ENCODE peak calls at places on chromosomes 6 and 20, in ten cellular contexts. G is ascending aorta, R is HFFc6, W is endothelial cell of umbilical vein, O is pancreas, A is bronchial epithelial cell, F is GM23338, P is HFF-Myc, I is psoas muscle, Y is upper lobe of right lung. J is an unnamed sample.

GRCh38 chr6:39130691-39131090 is 15.7 kb upstream of the SAYSD1 start:
- DNase-seq in G (no peak), R (no peak), W (no peak), O (no peak), A (peak), F (no peak), P (no peak), I (no peak), Y (no peak), J (no peak)

GRCh38 chr20:57585466-57586213 is 24.7 kb downstream of the PCK1 start:
- DNase-seq in G (no peak), R (no peak), W (no peak), O (no peak), A (no peak), F (no peak), P (no peak), I (no peak), Y (no peak), J (no peak)

GRCh38 chr6:123497025-123497424 is 139.7 kb downstream of the TRDN start:
- DNase-seq in G (no peak), R (no peak), W (no peak), O (no peak), A (no peak), F (no peak), P (no peak), I (no peak), Y (no peak), J (no peak)

GRCh38 chr6:147080215-147080614 is 124.0 kb upstream of the STXBP5 start:
- DNase-seq in G (no peak), R (no peak), W (no peak), O (no peak), A (no peak), F (no peak), P (no peak), I (no peak), Y (no peak), J (no peak)

GRCh38 chr20:36848078-36848660 is 27.8 kb upstream of the TLDC2 start:
- DNase-seq in G (peak), R (peak), W (peak), O (no peak), A (no peak), F (no peak), P (no peak), I (peak), Y (no peak), J (no peak)

GRCh38 chr6:40160826-40161225 is 226.6 kb upstream of the MOCS1 start:
- DNase-seq in G (no peak), R (no peak), W (no peak), O (no peak), A (peak), F (no peak), P (no peak), I (no peak), Y (no peak), J (no peak)

GRCh38 chr20:20859510-20859909 is 147.1 kb upstream of the RALGAPA2 start:
- DNase-seq in G (no peak), R (no peak), W (no peak), O (no peak), A (no peak), F (no peak), P (no peak), I (no peak), Y (no peak), J (no peak)

GRCh38 chr20:44709797-44710196 is 5.4 kb upstream of the CCN5 start:
- DNase-seq in G (no peak), R (no peak), W (no peak), O (no peak), A (no peak), F (no peak), P (no peak), I (no peak), Y (no peak), J (no peak)

GRCh38 chr6:84763397-84764331 is 734 bp downstream of the TBX18 start:
- DNase-seq in G (peak), R (peak), W (peak), O (peak), A (peak), F (peak), P (peak), I (peak), Y (no peak), J (no peak)

GRCh38 chr20:31579245-31579644 is 25.8 kb upstream of the ID1 start:
- DNase-seq in G (no peak), R (no peak), W (no peak), O (no peak), A (no peak), F (no peak), P (no peak), I (no peak), Y (no peak), J (no peak)

GRCh38 chr6:78835817-78836216 is 31.5 kb upstream of the IRAK1BP1 start:
- DNase-seq in G (no peak), R (no peak), W (no peak), O (no peak), A (peak), F (no peak), P (no peak), I (no peak), Y (no peak), J (no peak)

GRCh38 chr20:64077876-64078551 is 1.3 kb downstream of the RGS19 start:
- DNase-seq in G (no peak), R (no peak), W (no peak), O (no peak), A (no peak), F (peak), P (no peak), I (no peak), Y (no peak), J (no peak)

GRCh38 chr6:41785689-41786450 is 1.6 kb upstream of the TOMM6 start:
- DNase-seq in G (no peak), R (no peak), W (no peak), O (peak), A (no peak), F (peak), P (no peak), I (peak), Y (no peak), J (no peak)

GRCh38 chr6:71043902-71044301 is 87.0 kb upstream of the B3GAT2 start:
- DNase-seq in G (no peak), R (no peak), W (no peak), O (no peak), A (peak), F (peak), P (no peak), I (no peak), Y (no peak), J (no peak)
- TF ChIP-seq CTCF in G (no peak), R (no peak), W (no peak), O (no peak), A (no peak), F (peak), P (peak), I (no peak), Y (no peak), J (no peak)

DNA sequence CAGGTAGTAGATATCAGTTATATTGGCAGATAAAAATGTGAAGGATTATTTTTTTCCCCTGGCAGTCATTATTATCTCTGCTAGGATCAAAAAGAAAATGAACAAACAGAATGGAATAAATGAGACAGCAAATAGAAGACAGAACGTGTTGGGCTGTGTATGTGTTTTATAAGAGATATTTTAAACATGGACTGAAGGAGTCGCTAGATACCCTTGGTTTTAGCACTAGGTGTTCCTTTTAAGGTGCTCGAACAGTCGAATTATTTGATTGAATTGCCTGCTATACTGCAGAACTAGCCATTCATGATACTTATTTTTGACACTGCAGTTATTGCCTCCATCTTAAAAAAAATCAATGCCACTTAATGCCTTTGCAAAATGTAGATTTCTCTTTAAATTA is 3.7 kb downstream of the GRIK2 start:
- DNase-seq in G (no peak), R (no peak), W (no peak), O (no peak), A (peak), F (peak), P (no peak), I (no peak), Y (no peak), J (no peak)
- TF ChIP-seq CTCF in G (no peak), R (peak), W (no peak), O (no peak), A (peak), F (peak), P (no peak), I (no peak), Y (no peak), J (no peak)

GRCh38 chr6:3259491-3259958 is 778 bp downstream of the PSMG4 start:
- DNase-seq in G (no peak), R (peak), W (peak), O (peak), A (peak), F (peak), P (no peak), I (peak), Y (peak), J (no peak)
- TF ChIP-seq CTCF in G (no peak), R (no peak), W (no peak), O (no peak), A (no peak), F (no peak), P (no peak), I (no peak), Y (no peak), J (no peak)

GRCh38 chr6:55443238-55444134 is 116.2 kb downstream of the GFRAL start:
- DNase-seq in G (no peak), R (no peak), W (no peak), O (no peak), A (no peak), F (no peak), P (no peak), I (no peak), Y (no peak), J (no peak)
- TF ChIP-seq CTCF in G (no peak), R (no peak), W (no peak), O (no peak), A (no peak), F (no peak), P (no peak), I (no peak), Y (no peak), J (no peak)

GRCh38 chr20:41018153-41018552 is 10.5 kb upstream of the TOP1 start:
- DNase-seq in G (peak), R (no peak), W (no peak), O (no peak), A (peak), F (no peak), P (no peak), I (no peak), Y (no peak), J (no peak)

GRCh38 chr20:41014557-41015088 is 14.0 kb upstream of the TOP1 start:
- DNase-seq in G (peak), R (no peak), W (peak), O (no peak), A (no peak), F (no peak), P (no peak), I (no peak), Y (no peak), J (no peak)

GRCh38 chr20:41011551-41012067 is 17.0 kb upstream of the TOP1 start:
- DNase-seq in G (peak), R (no peak), W (no peak), O (no peak), A (peak), F (no peak), P (no peak), I (no peak), Y (no peak), J (no peak)

DNA sequence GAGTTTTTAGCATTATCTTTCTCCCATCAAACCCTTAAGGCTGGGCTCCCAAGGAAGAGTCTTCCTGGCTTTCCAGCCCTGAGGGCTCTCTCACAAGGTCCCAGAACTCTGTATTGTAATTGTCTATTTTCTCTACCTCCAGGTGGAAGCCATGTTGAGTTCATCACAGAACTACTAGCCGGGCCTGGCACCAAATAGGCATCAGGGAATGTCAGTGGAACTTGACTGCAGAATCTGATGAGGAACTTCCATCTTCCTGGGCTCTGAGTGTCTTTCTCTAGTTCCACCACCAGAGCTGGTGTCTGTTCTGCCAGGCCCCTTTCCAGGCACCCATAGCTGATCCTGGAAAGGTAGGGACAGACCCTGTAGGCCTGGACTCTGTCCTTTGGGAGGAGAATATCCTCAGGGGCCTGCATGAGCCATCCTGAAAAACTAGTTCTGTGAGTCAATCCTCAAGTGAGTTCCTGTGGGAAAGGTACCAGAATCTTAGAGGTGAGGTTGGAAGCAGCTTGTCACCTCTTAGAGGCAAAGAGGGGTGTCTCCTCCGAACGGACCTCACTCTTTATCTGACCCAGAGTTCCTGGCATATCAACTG is 11.1 kb upstream of the TOP1 start:
- DNase-seq in G (peak), R (no peak), W (no peak), O (no peak), A (peak), F (no peak), P (no peak), I (no peak), Y (no peak), J (no peak)
- TF ChIP-seq CTCF in G (no peak), R (no peak), W (no peak), O (no peak), A (no peak), F (no peak), P (no peak), I (no peak), Y (no peak), J (no peak)

DNA sequence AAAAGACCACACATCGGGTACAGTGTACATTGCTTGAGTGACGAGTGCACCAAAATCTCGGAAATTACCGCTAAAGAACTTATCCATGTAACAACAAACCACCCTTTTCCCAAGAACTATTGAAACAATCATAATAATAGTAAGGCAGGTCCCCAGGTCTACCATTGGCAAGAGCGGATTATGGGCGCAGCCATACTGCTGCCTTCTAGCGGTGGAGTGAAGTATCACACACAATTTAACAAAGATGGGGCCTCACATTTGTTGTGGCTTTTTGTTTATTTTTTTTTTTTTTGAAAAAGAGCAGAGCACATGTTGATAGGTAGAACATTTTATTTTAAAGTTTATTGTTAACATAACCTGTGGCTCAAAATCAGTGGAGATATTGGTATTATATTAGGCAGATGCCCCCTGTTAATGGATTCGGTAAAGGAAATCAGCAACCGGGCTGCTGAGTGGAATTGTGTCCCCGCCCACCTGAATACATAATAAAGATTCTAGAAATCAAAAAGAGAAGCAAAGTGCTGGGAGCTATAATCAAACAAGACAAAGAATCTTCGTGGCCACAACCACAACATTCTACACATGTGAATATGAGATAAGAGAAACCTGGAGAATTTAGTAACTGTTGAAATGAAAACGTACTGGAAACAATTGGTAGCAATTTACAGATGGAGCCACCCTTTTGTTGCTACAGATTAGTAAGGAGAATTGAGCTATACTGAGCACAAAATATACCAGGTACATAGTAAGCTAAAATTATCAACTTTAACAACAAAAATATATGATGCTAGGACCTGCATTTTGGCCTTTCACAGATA is 94.2 kb upstream of the EXOC2 start:
- DNase-seq in G (no peak), R (no peak), W (peak), O (no peak), A (no peak), F (peak), P (no peak), I (no peak), Y (no peak), J (no peak)
- TF ChIP-seq CTCF in G (peak), R (peak), W (peak), O (peak), A (peak), F (peak), P (peak), I (peak), Y (peak), J (no peak)

DNA sequence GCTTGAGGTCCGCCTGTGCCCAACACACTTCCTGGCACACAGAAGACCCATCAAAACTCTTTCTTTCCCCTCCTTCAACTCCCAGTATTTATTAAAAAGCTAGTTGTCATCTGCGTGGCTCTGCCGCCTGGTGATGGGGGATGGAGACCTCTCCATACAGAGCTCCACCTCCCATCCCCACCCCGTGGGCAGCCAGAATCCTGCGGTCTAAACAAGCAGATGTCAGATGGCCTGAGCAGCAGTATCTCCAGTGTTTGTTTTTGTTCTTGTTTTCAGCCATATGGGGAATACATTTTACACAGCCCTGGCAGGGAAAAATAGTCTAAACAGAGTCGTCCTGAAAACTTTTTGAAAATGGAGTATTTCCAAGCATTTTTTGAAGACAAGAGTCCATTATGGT is 91.3 kb downstream of the TCP11 start:
- DNase-seq in G (no peak), R (no peak), W (no peak), O (no peak), A (no peak), F (no peak), P (peak), I (no peak), Y (no peak), J (no peak)
- TF ChIP-seq CTCF in G (no peak), R (no peak), W (no peak), O (no peak), A (no peak), F (no peak), P (no peak), I (no peak), Y (no peak), J (no peak)

DNA sequence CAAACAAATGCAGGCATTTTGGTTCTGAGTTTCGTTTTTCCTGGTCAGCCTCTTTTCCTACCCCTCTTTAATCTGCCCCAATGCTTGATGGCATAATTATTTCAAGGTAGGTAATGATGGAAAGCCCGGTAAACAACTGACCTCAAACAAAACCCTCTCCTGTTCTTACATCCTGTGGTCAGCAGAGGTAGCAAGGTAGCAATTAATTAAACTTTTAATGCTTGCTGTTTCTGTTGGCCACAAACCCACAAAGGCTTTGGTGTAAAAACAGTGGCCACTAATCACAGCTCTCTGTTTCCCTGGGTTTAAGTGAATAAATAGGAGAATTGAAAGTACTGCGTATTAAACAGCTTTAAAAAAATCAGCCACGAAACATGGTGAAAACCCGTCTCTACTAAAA is 261.5 kb upstream of the SOX4 start:
- DNase-seq in G (no peak), R (no peak), W (no peak), O (no peak), A (no peak), F (no peak), P (no peak), I (no peak), Y (no peak), J (no peak)
- TF ChIP-seq CTCF in G (no peak), R (no peak), W (no peak), O (no peak), A (no peak), F (no peak), P (no peak), I (no peak), Y (no peak), J (no peak)

GRCh38 chr20:38113401-38114325 is 51.4 kb downstream of the TGM2 start:
- DNase-seq in G (no peak), R (no peak), W (no peak), O (no peak), A (no peak), F (peak), P (no peak), I (no peak), Y (no peak), J (no peak)
- TF ChIP-seq CTCF in G (no peak), R (peak), W (peak), O (no peak), A (no peak), F (peak), P (peak), I (no peak), Y (peak), J (no peak)